ENCODE peak calls at places on chromosomes 1 and 21, in ten cellular contexts. E is thoracic aorta, C is colonic mucosa, Y is skeletal muscle cell, B is GM12864, I is Karpas-422, G is astrocyte, U is AG04450, Z is tibial artery, F is astrocyte of the spinal cord. P is an unnamed sample.

GRCh38 chr21:21929228-21929627 is 931.0 kb downstream of the NCAM2 start:
- DNase-seq in G (no peak), I (no peak), U (no peak), B (no peak), Z (no peak), C (no peak), E (no peak), Y (no peak), F (no peak), P (no peak)

GRCh38 chr1:107877092-107877491 is 87.9 kb downstream of the VAV3 start:
- DNase-seq in G (peak), I (peak), Y (peak), U (no peak), B (no peak), E (no peak), Z (no peak), F (peak), C (no peak), P (peak)

GRCh38 chr1:209751627-209752231 is 4.1 kb upstream of the TRAF3IP3 start:
- DNase-seq in I (no peak), B (peak), G (no peak), E (no peak), Y (no peak), F (no peak), U (no peak), Z (no peak), C (no peak), P (no peak)

GRCh38 chr1:203406446-203407045 is 55.6 kb upstream of the FMOD start:
- DNase-seq in E (no peak), C (peak), I (peak), G (no peak), Z (peak), B (no peak), Y (no peak), U (no peak), F (no peak), P (peak)

GRCh38 chr1:97726386-97726785 is 194.4 kb downstream of the DPYD start:
- DNase-seq in B (no peak), Y (no peak), G (peak), F (no peak), U (no peak), I (no peak), Z (no peak), C (no peak), E (no peak), P (no peak)

GRCh38 chr1:109271458-109271857 is 11.5 kb downstream of the PSRC1 start:
- DNase-seq in E (no peak), C (no peak), Z (no peak), G (no peak), B (no peak), I (no peak), Y (no peak), F (no peak), U (no peak), P (no peak)

GRCh38 chr21:46392921-46393320 is 65.8 kb upstream of the DIP2A start:
- DNase-seq in E (no peak), U (no peak), Z (no peak), C (no peak), B (no peak), F (peak), I (no peak), Y (peak), G (peak), P (peak)

GRCh38 chr1:63368131-63368530 is 704 bp downstream of the ALG6 start:
- DNase-seq in E (no peak), F (no peak), G (peak), Z (no peak), U (no peak), B (no peak), I (peak), C (no peak), Y (no peak), P (peak)

GRCh38 chr1:17682403-17682802 is 72.7 kb upstream of the ACTL8 start:
- DNase-seq in I (no peak), B (no peak), U (no peak), E (no peak), Z (no peak), F (no peak), Y (no peak), C (no peak), G (no peak), P (no peak)

GRCh38 chr1:241994171-241994570 is 4.7 kb downstream of the MAP1LC3C start:
- DNase-seq in C (no peak), B (no peak), U (no peak), Z (no peak), G (no peak), I (no peak), Y (no peak), F (no peak), E (no peak), P (no peak)

GRCh38 chr1:111719135-111719534 is 20.1 kb downstream of the INKA2 start:
- DNase-seq in G (no peak), Y (no peak), I (no peak), E (no peak), Z (no peak), C (no peak), F (no peak), B (no peak), U (no peak), P (no peak)
- H3K4me3 ChIP-seq in G (no peak), Y (no peak), I (no peak), E (no peak), Z (no peak), C (no peak), F (no peak), B (no peak), U (no peak), P (no peak)

DNA sequence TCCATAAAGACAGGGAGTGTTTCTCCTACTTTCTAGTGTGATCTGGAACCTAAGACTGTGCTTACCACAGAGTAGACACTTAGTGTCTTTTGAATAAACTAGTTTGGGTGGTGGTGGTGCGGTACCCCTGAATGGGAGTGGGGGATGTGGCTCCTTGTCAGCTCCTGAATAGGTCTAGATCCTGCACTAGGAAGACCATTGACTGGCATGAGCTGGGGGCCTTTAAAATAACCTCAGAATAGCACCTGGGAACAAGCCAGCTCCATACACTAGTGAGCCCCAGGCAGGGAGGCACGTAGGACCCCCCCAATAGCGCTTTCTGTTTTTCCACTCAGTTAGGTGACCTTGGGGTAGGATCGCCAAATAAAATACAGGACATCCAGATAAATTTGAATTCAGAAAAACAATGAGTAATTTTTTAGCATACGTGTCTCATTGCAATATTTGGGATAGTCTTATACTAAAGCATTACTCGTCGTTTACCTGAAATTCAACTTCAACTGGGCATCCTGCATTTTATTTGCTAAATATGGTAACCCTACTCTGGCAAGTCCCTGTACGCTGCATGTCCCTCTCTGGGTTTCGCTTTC is 45.6 kb downstream of the AZIN2 start:
- DNase-seq in C (no peak), U (no peak), I (no peak), G (no peak), Z (no peak), F (no peak), Y (no peak), B (no peak), E (no peak), P (no peak)
- H3K4me3 ChIP-seq in C (peak), U (peak), I (peak), G (peak), Z (peak), F (peak), Y (peak), B (peak), E (peak), P (peak)

GRCh38 chr1:178768423-178768822 is 43.4 kb downstream of the RALGPS2 start:
- DNase-seq in B (peak), F (peak), E (no peak), I (peak), C (no peak), Z (no peak), G (peak), U (no peak), Y (no peak), P (peak)
- H3K4me3 ChIP-seq in B (no peak), F (no peak), E (no peak), I (no peak), C (no peak), Z (no peak), G (no peak), U (no peak), Y (no peak), P (no peak)

GRCh38 chr1:31704261-31705079 is 653 bp upstream of the COL16A1 start:
- DNase-seq in E (no peak), G (peak), F (peak), I (no peak), B (no peak), U (no peak), C (peak), Z (peak), Y (no peak), P (peak)
- H3K4me3 ChIP-seq in E (peak), G (peak), F (peak), I (no peak), B (no peak), U (peak), C (peak), Z (peak), Y (peak), P (peak)

GRCh38 chr21:43731891-43732711 is 13.2 kb downstream of the PDXK start:
- DNase-seq in G (peak), I (no peak), B (no peak), E (no peak), Y (no peak), F (no peak), U (no peak), C (no peak), Z (no peak), P (peak)

GRCh38 chr21:43734131-43734634 is 15.3 kb downstream of the PDXK start:
- DNase-seq in G (peak), I (no peak), F (peak), B (no peak), C (peak), E (no peak), U (no peak), Y (no peak), Z (no peak), P (no peak)

GRCh38 chr21:43733060-43733459 is 14.1 kb downstream of the PDXK start:
- DNase-seq in B (no peak), U (no peak), C (no peak), Y (no peak), I (no peak), Z (no peak), F (no peak), G (no peak), E (no peak), P (no peak)

GRCh38 chr21:43734830-43735229 is 15.9 kb downstream of the PDXK start:
- DNase-seq in B (no peak), F (peak), U (no peak), Z (no peak), G (peak), E (no peak), I (no peak), Y (peak), C (no peak), P (peak)

DNA sequence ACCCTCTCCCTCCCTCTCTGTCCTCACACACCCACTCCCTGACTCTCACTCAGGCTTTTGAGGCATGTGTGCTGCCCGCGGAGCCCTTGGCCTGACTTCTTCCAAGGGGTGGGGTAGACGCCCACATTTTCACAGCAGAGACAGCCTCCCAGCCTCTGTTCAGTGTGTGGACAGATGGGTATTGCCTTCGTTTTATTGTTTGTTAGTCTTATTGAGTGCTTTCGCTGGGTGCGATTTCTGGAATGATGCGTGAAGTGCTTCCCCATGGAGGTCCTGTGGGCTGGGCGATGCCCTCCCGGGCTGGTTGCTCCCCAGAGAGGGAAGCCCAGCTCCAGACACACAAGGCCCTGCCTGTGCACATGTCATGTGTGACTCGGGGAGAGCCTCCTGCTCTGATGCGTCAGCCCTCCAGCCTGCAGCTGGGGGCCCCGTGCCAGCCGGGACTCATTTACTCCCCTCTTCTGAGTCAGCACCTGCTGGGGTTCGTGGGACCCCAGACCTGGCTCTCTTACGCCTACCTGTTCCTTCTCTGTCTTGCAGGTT is 14.7 kb downstream of the PDXK start:
- DNase-seq in Y (peak), C (peak), G (peak), F (peak), I (no peak), U (no peak), B (no peak), Z (no peak), E (no peak), P (peak)
- H3K4me3 ChIP-seq in Y (no peak), C (no peak), G (no peak), F (no peak), I (no peak), U (peak), B (no peak), Z (no peak), E (no peak), P (no peak)

DNA sequence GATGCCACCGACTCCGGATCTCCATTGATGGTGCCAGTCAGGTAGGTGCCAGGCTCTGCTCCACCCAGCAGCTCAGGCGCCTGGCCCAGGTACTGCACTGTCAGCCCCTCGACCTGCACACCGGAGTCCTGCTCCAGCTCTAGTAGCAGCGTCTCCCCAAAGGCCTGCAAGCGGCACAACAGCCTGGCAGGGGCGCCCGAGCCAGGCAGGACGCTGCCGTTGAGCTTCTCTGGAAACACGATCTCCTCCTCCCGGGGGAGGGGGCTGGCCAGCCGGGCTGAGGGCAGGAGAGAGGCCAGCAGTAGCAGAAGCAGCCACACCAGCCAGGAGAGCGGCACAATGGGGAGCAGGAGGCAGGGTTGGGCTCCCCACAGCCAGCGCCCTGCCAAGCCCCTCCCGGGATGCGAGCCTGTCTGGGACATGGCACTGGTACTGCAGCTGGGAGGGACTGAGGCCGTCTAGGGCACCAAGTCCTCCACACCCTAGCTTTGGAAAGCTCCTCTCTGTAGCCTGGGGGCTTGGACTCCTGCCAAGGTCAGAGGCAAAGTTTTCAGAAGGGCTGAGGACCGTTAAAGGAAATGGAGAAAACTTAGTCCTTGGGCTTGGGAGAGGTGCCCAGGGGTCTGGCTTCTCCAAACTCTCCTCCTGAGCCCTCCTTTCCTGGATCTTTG is 513 bp downstream of the ADAMTS4 start:
- DNase-seq in U (no peak), E (no peak), I (no peak), B (no peak), C (no peak), G (no peak), F (peak), Z (peak), Y (no peak), P (peak)
- H3K4me3 ChIP-seq in U (peak), E (peak), I (no peak), B (no peak), C (peak), G (no peak), F (peak), Z (peak), Y (peak), P (peak)